ENCODE peak calls at places on chromosomes 11 and 22, in eight cellular contexts. K is stimulated activated CD8-positive, alpha-beta memory T cell treated with anti-CD3 and anti-CD28 coated beads, Interleukin-12 subunit alpha, Interleukin-12 subunit beta, amount 100 ng/mL, for 1 hour; E is activated T-cell treated with anti-CD3 and anti-CD28 coated beads, Interleukin-2, amount 50 U/mL, for 72 hours; W is stimulated activated naive CD8-positive, alpha-beta T cell treated with anti-CD3 and anti-CD28 coated beads, Interleukin-15, Interleukin-2, amounts not matched to agents 100 U/mL and 50 U/mL, for 24 hours; H is CD8-positive, alpha-beta T cell; D is HCEC 1CT; O is memory B cell; I is activated T-helper 1 cell treated with anti-CD3 and anti-CD28 coated beads, Interleukin-12 subunit alpha, Interleukin-12 subunit beta, Interleukin-2, Interleukin-4 antibody, amounts not matched to agents 30 ng/mL and 10 ng/mL and 1 ng/mL, durations not matched to agents 14 hours and 24 hours and 36 hours. J is an unnamed sample.

GRCh38 chr11:112174789-112175595 is at the start of gene BCO2:
- DNase-seq in K (peak; percentile 6), E (peak; percentile 40), W (peak; percentile 57), H (peak; percentile 13), D (peak; percentile 48), O (peak; percentile 38), I (peak; percentile 14), J (peak; percentile 77)

GRCh38 chr11:30346068-30346688 is 23.3 kb downstream of the ARL14EP start:
- DNase-seq in K (no peak), E (no peak), W (no peak), H (no peak), D (peak; percentile 23), O (peak; percentile 47), I (no peak), J (peak; percentile 82)

GRCh38 chr11:103959279-103959930 is 77.0 kb upstream of the DDI1 start:
- DNase-seq in K (no peak), E (no peak), W (no peak), H (no peak), D (peak; percentile 74), O (peak; percentile 0), I (no peak), J (peak; percentile 62)

GRCh38 chr11:96817488-96817887 is 427.7 kb downstream of the JRKL start:
- DNase-seq in K (no peak), E (no peak), W (no peak), H (no peak), D (peak; percentile 55), O (no peak), I (no peak), J (no peak)

GRCh38 chr11:15711311-15711710 is 596.6 kb downstream of the INSC start:
- DNase-seq in K (no peak), E (no peak), W (no peak), H (no peak), D (no peak), O (no peak), I (no peak), J (no peak)

GRCh38 chr11:61910473-61911123 is 6.8 kb downstream of the RAB3IL1 start:
- DNase-seq in K (no peak), E (no peak), W (no peak), H (no peak), D (no peak), O (no peak), I (no peak), J (no peak)

GRCh38 chr22:28440517-28441366 is 238.9 kb downstream of the TTC28 start:
- DNase-seq in K (no peak), E (no peak), W (no peak), H (no peak), D (peak; percentile 51), O (no peak), I (no peak), J (peak; percentile 9)

GRCh38 chr11:115499241-115499799 is 4.9 kb downstream of the CADM1 start:
- DNase-seq in K (no peak), E (no peak), W (no peak), H (no peak), D (no peak), O (no peak), I (no peak), J (no peak)

GRCh38 chr22:40476341-40476740 is 105.9 kb downstream of the SGSM3 start:
- DNase-seq in K (no peak), E (no peak), W (no peak), H (no peak), D (no peak), O (no peak), I (no peak), J (no peak)

GRCh38 chr11:111602865-111603632 is 800 bp downstream of the SIK2 start:
- DNase-seq in K (no peak), E (peak; percentile 5), W (peak; percentile 15), H (no peak), D (peak; percentile 35), O (peak; percentile 14), I (no peak), J (peak; percentile 67)

GRCh38 chr22:43919106-43919965 is 4.3 kb upstream of the PNPLA3 start:
- DNase-seq in K (no peak), E (no peak), W (no peak), H (no peak), D (peak; percentile 87), O (no peak), I (no peak), J (no peak)

GRCh38 chr11:38648597-38648996 is 2050.6 kb upstream of the RAG2 start:
- DNase-seq in K (no peak), E (no peak), W (no peak), H (no peak), D (no peak), O (no peak), I (no peak), J (no peak)

GRCh38 chr11:118436639-118437045 is 350 bp downstream of the KMT2A start:
- DNase-seq in K (no peak), E (peak; percentile 67), W (no peak), H (peak; percentile 36), D (peak; percentile 13), O (no peak), I (no peak), J (peak; percentile 57)

GRCh38 chr22:36419177-36419911 is 31.6 kb upstream of the MYH9 start:
- DNase-seq in K (no peak), E (no peak), W (no peak), H (no peak), D (peak; percentile 73), O (no peak), I (no peak), J (no peak)

GRCh38 chr11:20601221-20601914 is 2.0 kb downstream of the SLC6A5 start:
- DNase-seq in K (no peak), E (no peak), W (no peak), H (no peak), D (no peak), O (no peak), I (no peak), J (no peak)

GRCh38 chr11:8363924-8364323 is 100.2 kb upstream of the LMO1 start:
- DNase-seq in K (no peak), E (no peak), W (no peak), H (no peak), D (no peak), O (no peak), I (no peak), J (no peak)

GRCh38 chr11:19715373-19715772 is 2.7 kb downstream of the NAV2 start:
- DNase-seq in K (no peak), E (no peak), W (no peak), H (no peak), D (peak; percentile 98), O (no peak), I (no peak), J (no peak)

GRCh38 chr22:30427871-30428270 is 2.3 kb downstream of the MTFP1 start:
- DNase-seq in K (no peak), E (no peak), W (no peak), H (no peak), D (no peak), O (no peak), I (no peak), J (peak; percentile 46)

GRCh38 chr11:46347637-46348311 is 511 bp downstream of the DGKZ start:
- DNase-seq in K (no peak), E (no peak), W (peak; percentile 41), H (no peak), D (no peak), O (no peak), I (no peak), J (no peak)

GRCh38 chr11:62497132-62497915 is 49.3 kb downstream of the AHNAK start:
- DNase-seq in K (no peak), E (peak; percentile 6), W (peak; percentile 19), H (no peak), D (peak; percentile 91), O (no peak), I (no peak), J (no peak)

GRCh38 chr22:42814215-42814614 is 42.9 kb downstream of the ARFGAP3 start:
- DNase-seq in K (no peak), E (no peak), W (no peak), H (no peak), D (no peak), O (no peak), I (no peak), J (no peak)

GRCh38 chr11:12139144-12139881 is 28.9 kb downstream of the MICAL2 start:
- DNase-seq in K (no peak), E (no peak), W (no peak), H (no peak), D (peak; percentile 94), O (no peak), I (no peak), J (no peak)

GRCh38 chr22:47619631-47620030 is 857.2 kb downstream of the TBC1D22A start:
- DNase-seq in K (no peak), E (no peak), W (no peak), H (no peak), D (no peak), O (no peak), I (no peak), J (no peak)

GRCh38 chr11:126102436-126102894 is 39.8 kb upstream of the CDON start:
- DNase-seq in K (no peak), E (no peak), W (no peak), H (no peak), D (no peak), O (no peak), I (no peak), J (no peak)

GRCh38 chr11:111395081-111395480 is 16.0 kb upstream of the POU2AF1 start:
- DNase-seq in K (no peak), E (no peak), W (no peak), H (no peak), D (no peak), O (no peak), I (no peak), J (no peak)

GRCh38 chr22:44645083-44645482 is 56.9 kb upstream of the PRR5 start:
- DNase-seq in K (no peak), E (no peak), W (no peak), H (no peak), D (no peak), O (no peak), I (no peak), J (no peak)

GRCh38 chr11:102981324-102981910 is 25.9 kb upstream of the MMP13 start:
- DNase-seq in K (no peak), E (peak; percentile 3), W (no peak), H (no peak), D (no peak), O (no peak), I (no peak), J (no peak)

GRCh38 chr11:83023410-83023809 is 48.3 kb downstream of the RAB30 start:
- DNase-seq in K (no peak), E (no peak), W (no peak), H (no peak), D (no peak), O (no peak), I (no peak), J (peak; percentile 25)

GRCh38 chr11:6991227-6991626 is 28.9 kb downstream of the ZNF214 start:
- DNase-seq in K (no peak), E (no peak), W (no peak), H (no peak), D (no peak), O (no peak), I (no peak), J (no peak)

J was measured in NAMALWA.